ENCODE peak calls at places on chromosomes 2 and 18, in ten cellular contexts. One of them, this sample, is unnamed.

GRCh38 chr2:172374318-172375240 is 52.8 kb upstream of the ITGA6 start:
- DNase-seq in bronchial epithelial cell: no peak
- DNase-seq in HepG2: no peak
- DNase-seq in PC-9: no peak
- DNase-seq in H9: no peak
- DNase-seq in CD4-positive, CD25-positive, alpha-beta regulatory T cell: no peak
- DNase-seq in naive thymus-derived CD4-positive, alpha-beta T cell: no peak
- DNase-seq in transverse colon: no peak
- DNase-seq in spleen: no peak
- DNase-seq in body of pancreas: no peak
- DNase-seq in this sample: no peak

GRCh38 chr18:60445341-60445740 is 72.8 kb upstream of the MC4R start:
- DNase-seq in body of pancreas: no peak
- DNase-seq in H9: no peak
- DNase-seq in PC-9: no peak
- DNase-seq in CD4-positive, CD25-positive, alpha-beta regulatory T cell: no peak
- DNase-seq in transverse colon: no peak
- DNase-seq in HepG2: no peak
- DNase-seq in spleen: no peak
- DNase-seq in naive thymus-derived CD4-positive, alpha-beta T cell: no peak
- DNase-seq in bronchial epithelial cell: no peak
- DNase-seq in this sample: no peak

GRCh38 chr2:118089015-118089800 is 937 bp downstream of the INSIG2 start:
- DNase-seq in HepG2: peak; percentile 89
- DNase-seq in transverse colon: peak; percentile 31
- DNase-seq in bronchial epithelial cell: peak; percentile 69
- DNase-seq in H9: no peak
- DNase-seq in spleen: no peak
- DNase-seq in PC-9: peak; percentile 70
- DNase-seq in naive thymus-derived CD4-positive, alpha-beta T cell: no peak
- DNase-seq in body of pancreas: peak; percentile 49
- DNase-seq in CD4-positive, CD25-positive, alpha-beta regulatory T cell: peak; percentile 49
- DNase-seq in this sample: no peak

GRCh38 chr2:54419855-54420550 is 36.1 kb upstream of the SPTBN1 start:
- DNase-seq in CD4-positive, CD25-positive, alpha-beta regulatory T cell: no peak
- DNase-seq in HepG2: no peak
- DNase-seq in PC-9: no peak
- DNase-seq in H9: no peak
- DNase-seq in body of pancreas: no peak
- DNase-seq in spleen: no peak
- DNase-seq in transverse colon: no peak
- DNase-seq in naive thymus-derived CD4-positive, alpha-beta T cell: no peak
- DNase-seq in bronchial epithelial cell: no peak
- DNase-seq in this sample: no peak

GRCh38 chr2:100281521-100282438 is 40.5 kb downstream of the LONRF2 start:
- DNase-seq in HepG2: no peak
- DNase-seq in bronchial epithelial cell: no peak
- DNase-seq in CD4-positive, CD25-positive, alpha-beta regulatory T cell: peak; percentile 37
- DNase-seq in H9: no peak
- DNase-seq in spleen: no peak
- DNase-seq in naive thymus-derived CD4-positive, alpha-beta T cell: no peak
- DNase-seq in transverse colon: no peak
- DNase-seq in body of pancreas: no peak
- DNase-seq in PC-9: no peak
- DNase-seq in this sample: no peak

GRCh38 chr18:68991281-68991680 is 193.4 kb downstream of the CCDC102B start:
- DNase-seq in H9: no peak
- DNase-seq in PC-9: no peak
- DNase-seq in naive thymus-derived CD4-positive, alpha-beta T cell: no peak
- DNase-seq in body of pancreas: no peak
- DNase-seq in spleen: no peak
- DNase-seq in bronchial epithelial cell: no peak
- DNase-seq in CD4-positive, CD25-positive, alpha-beta regulatory T cell: no peak
- DNase-seq in HepG2: no peak
- DNase-seq in transverse colon: no peak
- DNase-seq in this sample: no peak

GRCh38 chr18:493974-494601 is 6.4 kb downstream of the COLEC12 start:
- DNase-seq in transverse colon: no peak
- DNase-seq in naive thymus-derived CD4-positive, alpha-beta T cell: no peak
- DNase-seq in spleen: no peak
- DNase-seq in H9: no peak
- DNase-seq in HepG2: no peak
- DNase-seq in CD4-positive, CD25-positive, alpha-beta regulatory T cell: no peak
- DNase-seq in body of pancreas: no peak
- DNase-seq in bronchial epithelial cell: no peak
- DNase-seq in PC-9: no peak
- DNase-seq in this sample: no peak

GRCh38 chr2:199223791-199224190 is 233.9 kb downstream of the SATB2 start:
- DNase-seq in body of pancreas: no peak
- DNase-seq in PC-9: peak; percentile 50
- DNase-seq in spleen: no peak
- DNase-seq in transverse colon: no peak
- DNase-seq in CD4-positive, CD25-positive, alpha-beta regulatory T cell: no peak
- DNase-seq in H9: no peak
- DNase-seq in HepG2: peak; percentile 35
- DNase-seq in naive thymus-derived CD4-positive, alpha-beta T cell: no peak
- DNase-seq in bronchial epithelial cell: peak; percentile 69
- DNase-seq in this sample: no peak

GRCh38 chr2:7057865-7058400 is 140.7 kb downstream of the RNF144A start:
- DNase-seq in H9: no peak
- DNase-seq in body of pancreas: no peak
- DNase-seq in HepG2: no peak
- DNase-seq in bronchial epithelial cell: no peak
- DNase-seq in spleen: no peak
- DNase-seq in CD4-positive, CD25-positive, alpha-beta regulatory T cell: peak; percentile 60
- DNase-seq in naive thymus-derived CD4-positive, alpha-beta T cell: peak; percentile 48
- DNase-seq in transverse colon: no peak
- DNase-seq in PC-9: no peak
- DNase-seq in this sample: no peak

GRCh38 chr2:134170700-134171099 is 83.2 kb upstream of the MGAT5 start:
- DNase-seq in naive thymus-derived CD4-positive, alpha-beta T cell: no peak
- DNase-seq in transverse colon: no peak
- DNase-seq in body of pancreas: no peak
- DNase-seq in spleen: no peak
- DNase-seq in CD4-positive, CD25-positive, alpha-beta regulatory T cell: no peak
- DNase-seq in H9: no peak
- DNase-seq in HepG2: no peak
- DNase-seq in bronchial epithelial cell: no peak
- DNase-seq in PC-9: no peak
- DNase-seq in this sample: no peak

GRCh38 chr2:72915907-72916742 is 1.2 kb upstream of the EMX1 start:
- DNase-seq in naive thymus-derived CD4-positive, alpha-beta T cell: no peak
- DNase-seq in body of pancreas: peak; percentile 68
- DNase-seq in CD4-positive, CD25-positive, alpha-beta regulatory T cell: peak; percentile 52
- DNase-seq in bronchial epithelial cell: no peak
- DNase-seq in spleen: peak; percentile 78
- DNase-seq in transverse colon: peak; percentile 76
- DNase-seq in H9: peak; percentile 83
- DNase-seq in PC-9: peak; percentile 58
- DNase-seq in HepG2: peak; percentile 60
- DNase-seq in this sample: peak; percentile 87
- H3K27me3 ChIP-seq in naive thymus-derived CD4-positive, alpha-beta T cell: peaks cover 17% of the 10 kb centered on the region
- H3K27me3 ChIP-seq in body of pancreas: no peaks in the 10 kb centered on the region
- H3K27me3 ChIP-seq in CD4-positive, CD25-positive, alpha-beta regulatory T cell: peaks cover 36% of the 10 kb centered on the region
- H3K27me3 ChIP-seq in bronchial epithelial cell: peaks cover 68% of the 10 kb centered on the region
- H3K27me3 ChIP-seq in spleen: peaks cover 78% of the 10 kb centered on the region
- H3K27me3 ChIP-seq in transverse colon: peaks cover 100% of the 10 kb centered on the region
- H3K27me3 ChIP-seq in H9: peaks cover 70% of the 10 kb centered on the region
- H3K27me3 ChIP-seq in PC-9: peaks cover 81% of the 10 kb centered on the region
- H3K27me3 ChIP-seq in HepG2: peaks cover 86% of the 10 kb centered on the region
- H3K27me3 ChIP-seq in this sample: peaks cover 4% of the 10 kb centered on the region

GRCh38 chr2:218992196-218992595 is 1.0 kb downstream of the CRYBA2 start:
- DNase-seq in HepG2: no peak
- DNase-seq in transverse colon: no peak
- DNase-seq in PC-9: no peak
- DNase-seq in naive thymus-derived CD4-positive, alpha-beta T cell: no peak
- DNase-seq in body of pancreas: no peak
- DNase-seq in CD4-positive, CD25-positive, alpha-beta regulatory T cell: no peak
- DNase-seq in spleen: no peak
- DNase-seq in bronchial epithelial cell: no peak
- DNase-seq in H9: no peak
- DNase-seq in this sample: no peak

GRCh38 chr2:218993345-218994315 is at the start of gene CRYBA2:
- DNase-seq in bronchial epithelial cell: peak; percentile 16
- DNase-seq in body of pancreas: peak; percentile 45
- DNase-seq in H9: peak; percentile 47
- DNase-seq in PC-9: no peak
- DNase-seq in naive thymus-derived CD4-positive, alpha-beta T cell: no peak
- DNase-seq in spleen: no peak
- DNase-seq in transverse colon: peak; percentile 21
- DNase-seq in CD4-positive, CD25-positive, alpha-beta regulatory T cell: no peak
- DNase-seq in HepG2: no peak
- DNase-seq in this sample: no peak

GRCh38 chr2:218991674-218992168 is 1.5 kb downstream of the CRYBA2 start:
- DNase-seq in naive thymus-derived CD4-positive, alpha-beta T cell: no peak
- DNase-seq in CD4-positive, CD25-positive, alpha-beta regulatory T cell: no peak
- DNase-seq in transverse colon: no peak
- DNase-seq in HepG2: no peak
- DNase-seq in spleen: peak; percentile 55
- DNase-seq in body of pancreas: no peak
- DNase-seq in bronchial epithelial cell: peak; percentile 30
- DNase-seq in PC-9: no peak
- DNase-seq in H9: no peak
- DNase-seq in this sample: peak; percentile 38

GRCh38 chr2:218990612-218991011 is 2.6 kb downstream of the CRYBA2 start:
- DNase-seq in naive thymus-derived CD4-positive, alpha-beta T cell: no peak
- DNase-seq in body of pancreas: no peak
- DNase-seq in H9: no peak
- DNase-seq in transverse colon: no peak
- DNase-seq in PC-9: no peak
- DNase-seq in HepG2: no peak
- DNase-seq in CD4-positive, CD25-positive, alpha-beta regulatory T cell: no peak
- DNase-seq in spleen: peak; percentile 12
- DNase-seq in bronchial epithelial cell: no peak
- DNase-seq in this sample: peak; percentile 19

GRCh38 chr2:218992703-218993344 is 398 bp downstream of the CRYBA2 start:
- DNase-seq in naive thymus-derived CD4-positive, alpha-beta T cell: no peak
- DNase-seq in transverse colon: peak; percentile 11
- DNase-seq in HepG2: no peak
- DNase-seq in bronchial epithelial cell: no peak
- DNase-seq in CD4-positive, CD25-positive, alpha-beta regulatory T cell: no peak
- DNase-seq in spleen: no peak
- DNase-seq in PC-9: no peak
- DNase-seq in H9: peak; percentile 43
- DNase-seq in body of pancreas: peak; percentile 50
- DNase-seq in this sample: no peak
- H3K27me3 ChIP-seq in naive thymus-derived CD4-positive, alpha-beta T cell: peaks cover 5% of the 10 kb centered on the region
- H3K27me3 ChIP-seq in transverse colon: peaks cover 93% of the 10 kb centered on the region
- H3K27me3 ChIP-seq in HepG2: peaks cover 96% of the 10 kb centered on the region
- H3K27me3 ChIP-seq in bronchial epithelial cell: peaks cover 62% of the 10 kb centered on the region
- H3K27me3 ChIP-seq in CD4-positive, CD25-positive, alpha-beta regulatory T cell: peaks cover 46% of the 10 kb centered on the region
- H3K27me3 ChIP-seq in spleen: peaks cover 70% of the 10 kb centered on the region
- H3K27me3 ChIP-seq in PC-9: peaks cover 56% of the 10 kb centered on the region
- H3K27me3 ChIP-seq in H9: peaks cover 98% of the 10 kb centered on the region
- H3K27me3 ChIP-seq in body of pancreas: no peaks in the 10 kb centered on the region
- H3K27me3 ChIP-seq in this sample: peaks cover 6% of the 10 kb centered on the region

DNA sequence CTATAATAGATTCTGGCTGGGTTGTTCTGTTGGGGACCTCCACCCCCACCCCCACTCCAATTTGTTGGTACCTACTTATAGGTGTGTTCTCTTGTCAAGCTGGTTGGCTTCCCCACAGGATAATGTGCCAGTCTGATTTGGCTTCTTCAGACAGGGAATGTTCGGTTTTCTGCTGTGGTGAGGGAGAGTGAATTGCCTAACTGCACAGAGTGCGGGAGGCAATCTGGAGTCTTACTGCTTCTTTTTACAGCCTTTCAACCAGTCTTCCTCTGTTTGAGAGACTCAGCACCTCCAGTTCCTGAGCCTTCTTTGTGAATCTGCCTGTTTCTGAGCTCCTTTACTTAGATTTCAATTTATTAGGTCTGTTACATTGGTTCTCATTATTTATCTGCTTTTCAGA is 27.4 kb upstream of the SNORC start:
- DNase-seq in PC-9: no peak
- DNase-seq in body of pancreas: no peak
- DNase-seq in H9: no peak
- DNase-seq in transverse colon: no peak
- DNase-seq in bronchial epithelial cell: no peak
- DNase-seq in spleen: no peak
- DNase-seq in HepG2: no peak
- DNase-seq in CD4-positive, CD25-positive, alpha-beta regulatory T cell: no peak
- DNase-seq in naive thymus-derived CD4-positive, alpha-beta T cell: no peak
- DNase-seq in this sample: no peak
- H3K27me3 ChIP-seq in PC-9: no peaks in the 10 kb centered on the region
- H3K27me3 ChIP-seq in body of pancreas: no peaks in the 10 kb centered on the region
- H3K27me3 ChIP-seq in H9: no peaks in the 10 kb centered on the region
- H3K27me3 ChIP-seq in transverse colon: no peaks in the 10 kb centered on the region
- H3K27me3 ChIP-seq in bronchial epithelial cell: no peaks in the 10 kb centered on the region
- H3K27me3 ChIP-seq in spleen: no peaks in the 10 kb centered on the region
- H3K27me3 ChIP-seq in HepG2: no peaks in the 10 kb centered on the region
- H3K27me3 ChIP-seq in CD4-positive, CD25-positive, alpha-beta regulatory T cell: no peaks in the 10 kb centered on the region
- H3K27me3 ChIP-seq in naive thymus-derived CD4-positive, alpha-beta T cell: no peaks in the 10 kb centered on the region
- H3K27me3 ChIP-seq in this sample: no peaks in the 10 kb centered on the region

DNA sequence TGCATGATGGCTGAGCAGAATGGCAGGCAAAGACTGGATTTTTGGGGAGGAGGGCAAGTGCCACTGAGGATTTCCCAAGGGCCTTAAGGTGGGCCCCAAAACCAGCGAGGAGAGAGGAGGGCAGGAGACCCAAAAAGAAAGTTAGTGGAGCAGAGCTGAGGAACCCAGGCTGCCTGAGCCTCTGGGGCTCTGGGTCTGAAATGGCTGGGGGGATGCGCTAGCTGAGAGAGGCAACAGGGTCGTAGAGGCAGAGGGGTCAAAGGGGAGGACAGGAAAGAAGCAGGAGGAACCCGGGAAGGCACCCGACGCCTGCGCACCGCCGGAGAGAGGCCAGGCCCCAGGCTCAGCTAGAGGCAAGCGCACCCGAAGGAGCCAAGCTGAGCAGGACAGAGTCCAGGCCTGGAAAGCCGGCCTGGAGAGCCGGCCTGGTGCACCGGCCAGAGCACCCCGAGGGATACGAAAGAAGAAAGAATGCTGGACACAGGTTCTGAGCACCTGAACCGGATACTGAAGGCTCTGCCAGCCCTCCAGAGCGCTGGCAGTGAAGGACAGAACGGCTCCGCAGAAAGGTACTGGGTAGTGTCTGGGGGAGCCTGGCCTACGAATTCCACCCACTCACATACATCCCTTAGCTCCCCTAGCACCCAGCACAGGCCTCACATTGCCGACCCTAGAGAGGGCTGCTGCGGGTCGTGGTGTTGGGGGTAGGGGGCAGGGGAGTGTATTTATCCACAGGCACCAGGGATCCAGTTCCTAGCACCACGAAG is 39.5 kb upstream of the ATP6V1B1 start:
- DNase-seq in PC-9: no peak
- DNase-seq in naive thymus-derived CD4-positive, alpha-beta T cell: no peak
- DNase-seq in CD4-positive, CD25-positive, alpha-beta regulatory T cell: no peak
- DNase-seq in transverse colon: no peak
- DNase-seq in body of pancreas: no peak
- DNase-seq in bronchial epithelial cell: no peak
- DNase-seq in HepG2: no peak
- DNase-seq in spleen: no peak
- DNase-seq in H9: no peak
- DNase-seq in this sample: no peak
- H3K27me3 ChIP-seq in PC-9: peaks cover 79% of the 10 kb centered on the region
- H3K27me3 ChIP-seq in naive thymus-derived CD4-positive, alpha-beta T cell: peaks cover 3% of the 10 kb centered on the region
- H3K27me3 ChIP-seq in CD4-positive, CD25-positive, alpha-beta regulatory T cell: peaks cover 42% of the 10 kb centered on the region
- H3K27me3 ChIP-seq in transverse colon: peaks cover 100% of the 10 kb centered on the region
- H3K27me3 ChIP-seq in body of pancreas: no peaks in the 10 kb centered on the region
- H3K27me3 ChIP-seq in bronchial epithelial cell: peaks cover 51% of the 10 kb centered on the region
- H3K27me3 ChIP-seq in HepG2: peaks cover 76% of the 10 kb centered on the region
- H3K27me3 ChIP-seq in spleen: peaks cover 53% of the 10 kb centered on the region
- H3K27me3 ChIP-seq in H9: peaks cover 96% of the 10 kb centered on the region
- H3K27me3 ChIP-seq in this sample: no peaks in the 10 kb centered on the region

This sample was measured in Caco-2.